ENCODE peak calls at places on chromosomes 5 and 9, in four cellular contexts. X, S, M and D are unnamed samples.

GRCh38 chr5:159038907-159039306 is 60.8 kb downstream of the EBF1 start:
- DNase-seq in X (no peak), S (no peak), M (no peak), D (peak; percentile 73)

GRCh38 chr5:111389390-111390082 is 122.8 kb downstream of the STARD4 start:
- DNase-seq in X (no peak), S (no peak), M (no peak), D (peak; percentile 23)

GRCh38 chr5:74206571-74207550 is 433.7 kb downstream of the ENC1 start:
- DNase-seq in X (peak; percentile 72), S (peak; percentile 63), M (peak; percentile 17), D (no peak)

GRCh38 chr9:35682083-35682482 is 7.6 kb downstream of the TPM2 start:
- DNase-seq in X (peak; percentile 76), S (no peak), M (no peak), D (no peak)

GRCh38 chr5:176741566-176742211 is 68.7 kb upstream of the UNC5A start:
- DNase-seq in X (peak; percentile 46), S (no peak), M (no peak), D (no peak)

GRCh38 chr5:138869038-138869437 is 6.1 kb downstream of the LRRTM2 start:
- DNase-seq in X (no peak), S (no peak), M (no peak), D (no peak)

GRCh38 chr5:33321026-33321425 is 119.7 kb upstream of the TARS1 start:
- DNase-seq in X (peak; percentile 87), S (no peak), M (no peak), D (peak; percentile 86)

GRCh38 chr5:8458038-8458383 is 589.1 kb downstream of the MTRR start:
- DNase-seq in X (no peak), S (no peak), M (no peak), D (no peak)

GRCh38 chr5:106481375-106481774 is 1189.4 kb downstream of the EFNA5 start:
- DNase-seq in X (no peak), S (no peak), M (no peak), D (no peak)

GRCh38 chr9:21323091-21323490 is 12.1 kb downstream of the KLHL9 start:
- DNase-seq in X (no peak), S (no peak), M (no peak), D (no peak)

GRCh38 chr5:148913493-148913892 is 87.1 kb downstream of the ADRB2 start:
- DNase-seq in X (no peak), S (no peak), M (no peak), D (no peak)

GRCh38 chr5:154236459-154237375 is 46.2 kb downstream of the GALNT10 start:
- DNase-seq in X (no peak), S (no peak), M (no peak), D (no peak)

GRCh38 chr5:91636351-91636750 is 253.2 kb upstream of the ARRDC3 start:
- DNase-seq in X (no peak), S (no peak), M (no peak), D (no peak)

GRCh38 chr9:113989781-113990569 is 88.1 kb downstream of the AMBP start:
- DNase-seq in X (no peak), S (no peak), M (no peak), D (no peak)

GRCh38 chr5:159444441-159445082 is 114.3 kb upstream of the IL12B start:
- DNase-seq in X (no peak), S (no peak), M (no peak), D (peak; percentile 23)

GRCh38 chr5:96220610-96221390 is 212.2 kb downstream of the PCSK1 start:
- DNase-seq in X (no peak), S (no peak), M (no peak), D (no peak)

GRCh38 chr5:160375166-160375565 is 4.7 kb upstream of the C1QTNF2 start:
- DNase-seq in X (no peak), S (no peak), M (no peak), D (no peak)

GRCh38 chr9:107569171-107569570 is 79.6 kb upstream of the KLF4 start:
- DNase-seq in X (no peak), S (no peak), M (peak; percentile 20), D (no peak)

GRCh38 chr9:135281661-135282000 is 194.2 kb downstream of the OLFM1 start:
- DNase-seq in X (no peak), S (no peak), M (no peak), D (no peak)

GRCh38 chr5:8864053-8864452 is 681.8 kb downstream of the SEMA5A start:
- DNase-seq in X (no peak), S (no peak), M (no peak), D (no peak)

GRCh38 chr5:151662805-151663204 is 23.9 kb downstream of the SPARC start:
- DNase-seq in X (no peak), S (no peak), M (no peak), D (no peak)

GRCh38 chr5:88825782-88826110 is 57.2 kb downstream of the MEF2C start:
- DNase-seq in X (no peak), S (no peak), M (no peak), D (no peak)

GRCh38 chr9:124212381-124213050 is 45.2 kb upstream of the NEK6 start:
- DNase-seq in X (peak; percentile 52), S (no peak), M (no peak), D (no peak)

GRCh38 chr5:56523779-56524178 is 290.6 kb upstream of the ANKRD55 start:
- DNase-seq in X (no peak), S (no peak), M (no peak), D (no peak)

GRCh38 chr9:82363666-82364065 is 375.1 kb downstream of the SPATA31D1 start:
- DNase-seq in X (no peak), S (no peak), M (no peak), D (no peak)

GRCh38 chr9:69502671-69503301 is 169.4 kb downstream of the APBA1 start:
- DNase-seq in X (no peak), S (no peak), M (no peak), D (no peak)

GRCh38 chr5:180208435-180209081 is 453 bp downstream of the RASGEF1C start:
- DNase-seq in X (no peak), S (no peak), M (no peak), D (no peak)

GRCh38 chr5:176416965-176417364 is 626 bp upstream of the CLTB start:
- DNase-seq in X (no peak), S (no peak), M (no peak), D (no peak)

GRCh38 chr5:158812381-158812780 is 287.3 kb downstream of the EBF1 start:
- DNase-seq in X (peak; percentile 73), S (no peak), M (peak; percentile 25), D (no peak)

GRCh38 chr9:135604437-135605237 is 34.7 kb downstream of the GLT6D1 start:
- DNase-seq in X (peak; percentile 62), S (peak; percentile 42), M (no peak), D (no peak)

GRCh38 chr5:9431151-9431495 is 114.8 kb downstream of the SEMA5A start:
- DNase-seq in X (no peak), S (no peak), M (no peak), D (no peak)

GRCh38 chr5:21615195-21615765 is 1237.9 kb downstream of the CDH12 start:
- DNase-seq in X (no peak), S (no peak), M (no peak), D (no peak)

GRCh38 chr5:125198270-125198974 is 452.0 kb upstream of the ZNF608 start:
- DNase-seq in X (peak; percentile 91), S (peak; percentile 50), M (peak; percentile 74), D (peak; percentile 56)

GRCh38 chr5:94884294-94884693 is 265.8 kb downstream of the SLF1 start:
- DNase-seq in X (no peak), S (no peak), M (no peak), D (no peak)

GRCh38 chr5:33513786-33514185 is 73.0 kb downstream of the TARS1 start:
- DNase-seq in X (no peak), S (no peak), M (no peak), D (no peak)

GRCh38 chr5:174078416-174078815 is 32.9 kb downstream of the NSG2 start:
- DNase-seq in X (no peak), S (no peak), M (no peak), D (no peak)

GRCh38 chr9:100170556-100170955 is 71.5 kb downstream of the INVS start:
- DNase-seq in X (no peak), S (no peak), M (no peak), D (no peak)

GRCh38 chr9:125632321-125633115 is 74.5 kb downstream of the MAPKAP1 start:
- DNase-seq in X (no peak), S (no peak), M (no peak), D (no peak)
- H3K27ac ChIP-seq in X (no peak overlapping the region), S (peak overlapping the region; percentile 52), M (no peak overlapping the region), D (no peak overlapping the region)

GRCh38 chr5:18003784-18004183 is 369.5 kb downstream of the TAF11L14 start:
- DNase-seq in X (no peak), S (no peak), M (no peak), D (no peak)
- H3K9me3 ChIP-seq in X (no peaks in the 10 kb centered on the region), S (no peaks in the 10 kb centered on the region), M (no peaks in the 10 kb centered on the region), D (peaks cover 13% of the 10 kb centered on the region)

GRCh38 chr9:76026796-76027195 is 136.3 kb downstream of the PCSK5 start:
- DNase-seq in X (no peak), S (no peak), M (no peak), D (no peak)

GRCh38 chr9:76022317-76022716 is 131.8 kb downstream of the PCSK5 start:
- DNase-seq in X (no peak), S (no peak), M (no peak), D (no peak)

GRCh38 chr9:76032652-76033373 is 142.3 kb downstream of the PCSK5 start:
- DNase-seq in X (no peak), S (no peak), M (no peak), D (no peak)

GRCh38 chr9:76023715-76024195 is 133.3 kb downstream of the PCSK5 start:
- DNase-seq in X (no peak), S (no peak), M (no peak), D (no peak)

GRCh38 chr9:76027426-76027825 is 137.0 kb downstream of the PCSK5 start:
- DNase-seq in X (no peak), S (no peak), M (no peak), D (no peak)
- H3K4me3 ChIP-seq in X (no peak overlapping the region), S (no peak overlapping the region), M (no peak overlapping the region), D (no peak overlapping the region)

GRCh38 chr5:108054349-108054748 is 327.5 kb downstream of the FBXL17 start:
- DNase-seq in X (no peak), S (no peak), M (no peak), D (no peak)
- H3K27ac ChIP-seq in X (no peak overlapping the region), S (no peak overlapping the region), M (no peak overlapping the region), D (no peak overlapping the region)